ENCODE peak calls at places on chromosomes 12 and 14, in nine cellular contexts. D is WERI-Rb-1; I is HuH-7.5; N is activated CD8-positive, alpha-beta memory T cell treated with anti-CD3 and anti-CD28 coated beads, Interleukin-2, amount 50 U/mL, for 4 hours; P is A549; E is GM13977; A is NB4; V is B cell; G is NCI-H774. Q is an unnamed sample.

GRCh38 chr12:122203301-122203967 is at the start of gene B3GNT4:
- DNase-seq in N (peak), D (peak), I (peak), E (peak), V (peak), P (peak), G (peak), A (no peak), Q (peak)

GRCh38 chr12:54385251-54385914 is 850 bp upstream of the ZNF385A start:
- DNase-seq in I (no peak), E (peak), G (no peak), D (peak), A (peak), P (no peak), V (peak), N (no peak), Q (no peak)

GRCh38 chr14:104292084-104292970 is 153.9 kb downstream of the KIF26A start:
- DNase-seq in E (no peak), G (no peak), P (no peak), A (no peak), N (peak), I (no peak), D (peak), V (no peak), Q (no peak)

GRCh38 chr14:33834101-33834955 is 116.5 kb downstream of the EGLN3 start:
- DNase-seq in A (no peak), N (no peak), V (no peak), E (no peak), G (no peak), D (no peak), P (no peak), I (no peak), Q (no peak)

GRCh38 chr12:70645494-70646317 is 8.5 kb upstream of the PTPRB start:
- DNase-seq in A (no peak), D (no peak), V (no peak), G (no peak), I (peak), E (no peak), P (peak), N (peak), Q (no peak)

GRCh38 chr14:35366048-35366428 is 38.5 kb downstream of the NFKBIA start:
- DNase-seq in N (no peak), E (no peak), D (no peak), V (no peak), G (no peak), I (no peak), A (no peak), P (no peak), Q (no peak)

GRCh38 chr12:125210104-125210755 is 145.0 kb downstream of the AACS start:
- DNase-seq in V (no peak), I (no peak), P (no peak), G (no peak), E (no peak), D (no peak), A (no peak), N (no peak), Q (no peak)

GRCh38 chr14:61607570-61608244 is 87.6 kb upstream of the HIF1A start:
- DNase-seq in G (no peak), A (no peak), N (no peak), V (peak), P (no peak), I (no peak), D (no peak), E (no peak), Q (no peak)

GRCh38 chr12:29733060-29733459 is 50.7 kb downstream of the TMTC1 start:
- DNase-seq in P (no peak), E (no peak), I (no peak), V (no peak), A (peak), D (no peak), N (no peak), G (no peak), Q (no peak)

GRCh38 chr12:8045952-8046944 is 13.7 kb downstream of the FOXJ2 start:
- DNase-seq in N (peak), P (peak), G (peak), D (peak), I (peak), A (peak), V (peak), E (peak), Q (peak)

GRCh38 chr14:100436745-100437406 is 113.7 kb downstream of the SLC25A47 start:
- DNase-seq in P (no peak), N (no peak), A (no peak), I (no peak), G (no peak), D (no peak), E (no peak), V (no peak), Q (no peak)

GRCh38 chr12:45730116-45730841 is 773 bp downstream of the ARID2 start:
- DNase-seq in G (peak), E (peak), I (peak), V (peak), N (peak), A (peak), P (no peak), D (peak), Q (peak)

GRCh38 chr14:101109981-101110728 is 206.6 kb upstream of the RTL1 start:
- DNase-seq in A (no peak), V (no peak), I (no peak), E (no peak), G (peak), N (no peak), P (no peak), D (no peak), Q (no peak)

GRCh38 chr14:65847065-65847847 is 434.7 kb downstream of the FUT8 start:
- DNase-seq in D (no peak), N (peak), I (no peak), A (no peak), P (no peak), V (peak), G (no peak), E (peak), Q (peak)

GRCh38 chr14:65446159-65446558 is 33.6 kb downstream of the FUT8 start:
- DNase-seq in P (no peak), I (no peak), D (no peak), G (no peak), V (no peak), A (no peak), E (no peak), N (no peak), Q (no peak)

GRCh38 chr12:107477946-107478610 is 207.5 kb upstream of the PWP1 start:
- DNase-seq in P (no peak), V (no peak), E (no peak), D (no peak), G (no peak), A (no peak), I (no peak), N (no peak), Q (no peak)

GRCh38 chr12:68189766-68190700 is 30.5 kb upstream of the IFNG start:
- DNase-seq in V (no peak), G (no peak), N (peak), D (no peak), E (no peak), A (peak), P (no peak), I (no peak), Q (no peak)

GRCh38 chr12:123905319-123905925 is 67.2 kb downstream of the CCDC92 start:
- DNase-seq in I (peak), E (peak), P (peak), A (peak), V (peak), N (peak), D (peak), G (peak), Q (peak)

GRCh38 chr12:89280833-89281533 is 71.3 kb downstream of the DUSP6 start:
- DNase-seq in I (no peak), A (peak), E (no peak), G (no peak), V (peak), P (no peak), N (no peak), D (no peak), Q (no peak)

GRCh38 chr14:93587330-93587729 is 156.6 kb downstream of the UNC79 start:
- DNase-seq in E (no peak), P (no peak), V (no peak), I (no peak), A (no peak), G (no peak), D (no peak), N (no peak), Q (no peak)

GRCh38 chr14:105536691-105537579 is 10.6 kb downstream of the TMEM121 start:
- DNase-seq in V (no peak), N (no peak), P (no peak), I (no peak), D (no peak), E (no peak), G (no peak), A (no peak), Q (no peak)

Q was measured in T-helper 22 cell.